ENCODE peak calls at places on chromosome X, in four cellular contexts. V is H1, S is HCT116, Y is GM12878. H is an unnamed sample.

GRCh38 chrX:95318882-95319281 is 1365.8 kb upstream of the DIAPH2 start:
- DNase-seq in V (peak), S (no peak), Y (no peak), H (peak)

GRCh38 chrX:155954793-155955192 is 42.7 kb upstream of the IL9R start:
- DNase-seq in V (no peak), S (no peak), Y (no peak), H (no peak)

GRCh38 chrX:18899796-18900380 is 84.0 kb downstream of the PHKA2 start:
- DNase-seq in V (no peak), S (no peak), Y (no peak), H (no peak)

GRCh38 chrX:152937236-152937635 is 39.4 kb downstream of the ZNF185 start:
- DNase-seq in V (no peak), S (no peak), Y (no peak), H (no peak)

GRCh38 chrX:15447985-15448639 is 45.0 kb downstream of the PIR start:
- DNase-seq in V (no peak), S (no peak), Y (no peak), H (no peak)

GRCh38 chrX:41180194-41180902 is 95.1 kb downstream of the USP9X start:
- DNase-seq in V (no peak), S (peak), Y (peak), H (peak)

GRCh38 chrX:134718329-134719317 is 60.4 kb upstream of the PLAC1 start:
- DNase-seq in V (no peak), S (peak), Y (peak), H (no peak)

GRCh38 chrX:94635003-94635402 is 961.0 kb downstream of the FAM133A start:
- DNase-seq in V (no peak), S (no peak), Y (no peak), H (no peak)

GRCh38 chrX:20237864-20238263 is 28.8 kb downstream of the RPS6KA3 start:
- DNase-seq in V (no peak), S (no peak), Y (no peak), H (no peak)

GRCh38 chrX:106177982-106178321 is 9.8 kb downstream of the PWWP3B start:
- DNase-seq in V (no peak), S (no peak), Y (no peak), H (no peak)

GRCh38 chrX:22541926-22542325 is 269.2 kb downstream of the CBLL2 start:
- DNase-seq in V (no peak), S (no peak), Y (no peak), H (no peak)

GRCh38 chrX:2484721-2485459 is 15.9 kb downstream of the DHRSX start:
- DNase-seq in V (no peak), S (no peak), Y (no peak), H (no peak)

GRCh38 chrX:2483398-2483797 is 17.4 kb downstream of the DHRSX start:
- DNase-seq in V (no peak), S (no peak), Y (no peak), H (no peak)

GRCh38 chrX:2485460-2485753 is 15.4 kb downstream of the DHRSX start:
- DNase-seq in V (no peak), S (no peak), Y (no peak), H (no peak)

GRCh38 chrX:2485789-2486345 is 14.9 kb downstream of the DHRSX start:
- DNase-seq in V (no peak), S (no peak), Y (no peak), H (no peak)

GRCh38 chrX:2484232-2484631 is 16.5 kb downstream of the DHRSX start:
- DNase-seq in V (no peak), S (no peak), Y (no peak), H (no peak)
- H3K27ac ChIP-seq in V (peak), S (no peak), Y (no peak), H (no peak)

DNA sequence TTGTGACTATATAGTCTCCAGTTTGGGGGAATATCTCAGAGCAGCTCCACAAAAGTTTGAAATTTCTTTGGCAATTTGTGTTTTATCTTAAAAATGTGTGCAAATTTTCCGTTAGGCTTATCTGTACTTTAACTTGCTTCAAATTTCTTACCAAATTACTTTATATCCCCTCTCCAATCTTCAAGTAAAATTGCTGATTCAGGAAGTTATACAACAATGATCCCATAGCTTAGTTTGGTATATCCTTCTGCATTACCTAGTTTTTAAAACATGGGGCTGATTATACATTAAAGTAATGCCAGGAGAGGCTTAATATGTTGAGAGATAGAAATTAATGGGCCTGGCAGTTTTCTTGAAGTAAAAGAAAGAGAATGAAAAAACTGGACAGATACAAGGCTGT is 66.6 kb downstream of the TAF1 start:
- DNase-seq in V (no peak), S (no peak), Y (no peak), H (no peak)
- TF ChIP-seq SRF in V (no peak), S (no peak), Y (no peak), H (no peak)

GRCh38 chrX:150489359-150490015 is 78.9 kb upstream of the MTM1 start:
- DNase-seq in V (no peak), S (no peak), Y (no peak), H (no peak)

GRCh38 chrX:150486011-150486410 is 82.4 kb upstream of the MTM1 start:
- DNase-seq in V (no peak), S (peak), Y (no peak), H (peak)

GRCh38 chrX:150482537-150483217 is 85.7 kb upstream of the MTM1 start:
- DNase-seq in V (no peak), S (peak), Y (no peak), H (peak)

GRCh38 chrX:150483576-150483975 is 84.8 kb upstream of the MTM1 start:
- DNase-seq in V (no peak), S (no peak), Y (no peak), H (no peak)

GRCh38 chrX:150487369-150488094 is 80.9 kb upstream of the MTM1 start:
- DNase-seq in V (no peak), S (no peak), Y (no peak), H (no peak)
- H3K27ac ChIP-seq in V (no peak), S (no peak), Y (no peak), H (no peak)

GRCh38 chrX:86436116-86436515 is 287.9 kb downstream of the DACH2 start:
- DNase-seq in V (no peak), S (no peak), Y (no peak), H (no peak)
- TF ChIP-seq SRF in V (no peak), S (no peak), Y (no peak), H (no peak)

DNA sequence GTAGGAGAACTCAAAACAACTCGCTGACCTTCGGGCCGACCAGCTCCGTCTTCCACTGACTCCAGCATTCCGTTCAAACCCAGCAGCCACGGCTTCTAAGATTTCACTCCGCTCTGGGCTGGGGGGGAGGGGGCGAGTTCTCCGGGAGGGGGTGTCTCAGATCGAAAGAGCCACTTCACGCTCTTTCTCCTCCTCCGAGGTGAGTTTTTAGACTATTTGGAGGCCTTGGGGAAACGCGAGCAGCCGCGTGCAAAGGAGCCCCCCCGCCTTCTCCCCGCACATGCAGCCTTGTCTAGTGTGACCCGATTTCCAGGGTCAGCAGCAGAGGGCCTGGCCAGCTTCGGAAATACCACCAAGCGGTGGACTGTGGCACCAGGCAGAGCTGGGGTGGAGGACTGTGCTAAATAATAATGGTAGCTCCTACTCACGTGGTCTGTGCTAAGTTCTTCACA is 79.2 kb upstream of the BCOR start:
- DNase-seq in V (no peak), S (no peak), Y (no peak), H (peak)
- H3K27ac ChIP-seq in V (no peak), S (peak), Y (peak), H (peak)

DNA sequence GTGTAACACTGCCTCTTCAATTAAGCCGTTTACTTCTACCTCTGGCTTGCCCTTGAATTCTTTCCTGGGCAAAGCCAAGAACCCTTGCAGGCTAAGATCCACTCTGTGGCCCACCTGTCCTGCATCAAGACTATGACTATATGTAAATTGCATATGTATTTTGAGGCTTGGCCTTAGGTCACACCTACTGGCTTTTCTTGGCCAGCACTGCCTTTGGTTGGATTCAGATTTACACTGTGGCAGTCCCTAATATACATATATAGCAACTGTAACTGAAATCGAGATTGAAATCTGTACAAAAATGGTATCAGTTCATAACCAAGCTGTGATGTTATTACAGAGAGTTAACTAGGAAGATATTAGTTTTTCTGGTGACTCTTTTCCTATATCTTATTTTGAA is 151.5 kb downstream of the CFAP47 start:
- DNase-seq in V (no peak), S (no peak), Y (no peak), H (no peak)
- TF ChIP-seq SRF in V (no peak), S (no peak), Y (no peak), H (no peak)

GRCh38 chrX:154733072-154733425 is 17.8 kb downstream of the GAB3 start:
- DNase-seq in V (no peak), S (no peak), Y (no peak), H (no peak)
- H3K27ac ChIP-seq in V (no peak), S (no peak), Y (no peak), H (no peak)

GRCh38 chrX:109954333-109954732 is 48.6 kb upstream of the TMEM164 start:
- DNase-seq in V (no peak), S (no peak), Y (no peak), H (no peak)
- TF ChIP-seq SRF in V (no peak), S (no peak), Y (no peak), H (no peak)

DNA sequence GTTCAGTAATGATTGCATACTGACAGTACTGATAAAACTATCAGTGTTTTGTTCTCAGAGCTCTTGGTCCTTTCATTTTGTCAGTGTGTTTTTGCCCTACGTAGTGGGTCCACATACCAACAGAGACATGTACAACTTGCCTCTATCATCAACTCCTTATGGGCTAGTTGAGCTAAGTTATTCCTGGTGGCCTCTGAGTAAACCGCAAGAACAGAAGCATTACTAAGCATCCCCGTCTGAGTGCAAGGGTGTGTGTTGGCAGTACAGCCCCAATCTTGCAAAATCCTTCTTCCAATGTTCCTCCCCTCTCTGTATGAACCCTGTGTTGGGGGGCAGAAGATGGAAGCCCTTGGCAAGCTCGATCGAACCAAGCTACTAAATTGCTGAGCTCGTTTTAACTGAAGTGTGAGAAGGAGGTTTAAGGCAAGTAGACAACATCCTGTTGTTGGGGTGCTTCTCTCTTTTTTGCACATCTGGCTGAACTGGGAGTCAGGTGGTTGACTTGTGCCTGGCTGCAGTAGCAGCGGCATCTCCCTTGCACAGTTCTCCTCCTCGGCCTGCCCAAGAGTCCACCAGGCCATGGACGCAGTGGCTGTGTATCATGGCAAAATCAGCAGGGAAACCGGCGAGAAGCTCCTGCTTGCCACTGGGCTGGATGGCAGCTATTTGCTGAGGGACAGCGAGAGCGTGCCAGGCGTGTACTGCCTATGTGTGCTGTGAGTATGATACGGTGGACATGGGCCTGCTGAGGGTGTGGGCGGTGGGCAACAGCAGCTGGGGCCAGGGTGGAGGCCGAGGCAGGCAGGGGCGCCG is at the start of gene SH2D1A:
- DNase-seq in V (no peak), S (no peak), Y (no peak), H (no peak)
- H3K27ac ChIP-seq in V (no peak), S (no peak), Y (no peak), H (no peak)

H was measured in HepG2.